ENCODE peak calls at places on chromosome 17, in nine cellular contexts. F is cardiac fibroblast, L is keratinocyte, M is AG04450, G is upper lobe of right lung, T is astrocyte of the cerebellum, Z is fibroblast of lung, X is fibroblast of mammary gland, I is HCT116. D is an unnamed sample.

GRCh38 chr17:76740329-76741118 is 2.6 kb downstream of the MFSD11 start:
- DNase-seq in F (peak), L (no peak), M (no peak), G (no peak), T (no peak), Z (peak), X (peak), I (no peak), D (peak)

GRCh38 chr17:34637548-34638525 is 58.5 kb downstream of the TMEM132E start:
- DNase-seq in F (peak), L (peak), M (peak), G (peak), T (peak), Z (peak), X (peak), I (peak), D (peak)

GRCh38 chr17:63399856-63400255 is 46.2 kb downstream of the CYB561 start:
- DNase-seq in F (peak), L (no peak), M (no peak), G (no peak), T (peak), Z (peak), X (peak), I (no peak), D (peak)

GRCh38 chr17:6244253-6244652 is 174.1 kb downstream of the WSCD1 start:
- DNase-seq in F (no peak), L (no peak), M (no peak), G (no peak), T (no peak), Z (no peak), X (no peak), I (no peak), D (no peak)

GRCh38 chr17:74337834-74338500 is 11.9 kb downstream of the KIF19 start:
- DNase-seq in F (no peak), L (no peak), M (no peak), G (no peak), T (no peak), Z (no peak), X (no peak), I (no peak), D (no peak)

GRCh38 chr17:4986403-4986802 is 1.1 kb downstream of the CAMTA2 start:
- DNase-seq in F (peak), L (no peak), M (no peak), G (no peak), T (no peak), Z (no peak), X (peak), I (no peak), D (no peak)

GRCh38 chr17:17729620-17730249 is 48.5 kb downstream of the RAI1 start:
- DNase-seq in F (no peak), L (no peak), M (no peak), G (no peak), T (no peak), Z (no peak), X (no peak), I (peak), D (no peak)

GRCh38 chr17:79925242-79925957 is 86.2 kb upstream of the CBX4 start:
- DNase-seq in F (peak), L (no peak), M (no peak), G (peak), T (peak), Z (peak), X (no peak), I (no peak), D (peak)

GRCh38 chr17:40070895-40071719 is 8.3 kb downstream of the THRA start:
- DNase-seq in F (no peak), L (no peak), M (no peak), G (peak), T (no peak), Z (no peak), X (no peak), I (no peak), D (no peak)

GRCh38 chr17:43906951-43907424 is 348 bp downstream of the MPP2 start:
- DNase-seq in F (no peak), L (no peak), M (no peak), G (no peak), T (no peak), Z (no peak), X (no peak), I (no peak), D (no peak)

GRCh38 chr17:30380106-30380420 is 1.3 kb downstream of the CPD start:
- DNase-seq in F (peak), L (no peak), M (no peak), G (no peak), T (no peak), Z (no peak), X (peak), I (no peak), D (peak)

GRCh38 chr17:46837521-46837920 is 13.9 kb upstream of the WNT9B start:
- DNase-seq in F (no peak), L (no peak), M (no peak), G (no peak), T (no peak), Z (no peak), X (no peak), I (no peak), D (no peak)

GRCh38 chr17:51595965-51596364 is 335.6 kb downstream of the UTP18 start:
- DNase-seq in F (no peak), L (no peak), M (no peak), G (no peak), T (no peak), Z (no peak), X (no peak), I (no peak), D (no peak)

GRCh38 chr17:4341616-4341977 is 24.9 kb downstream of the UBE2G1 start:
- DNase-seq in F (no peak), L (no peak), M (no peak), G (no peak), T (no peak), Z (no peak), X (no peak), I (no peak), D (no peak)

GRCh38 chr17:65750678-65751077 is 189.2 kb upstream of the AXIN2 start:
- DNase-seq in F (peak), L (peak), M (peak), G (peak), T (peak), Z (peak), X (peak), I (peak), D (peak)

GRCh38 chr17:47844814-47845453 is 3.9 kb upstream of the SCRN2 start:
- DNase-seq in F (peak), L (no peak), M (no peak), G (no peak), T (no peak), Z (no peak), X (peak), I (no peak), D (peak)
- TF ChIP-seq CTCF in F (peak), L (peak), M (peak), G (peak), T (peak), Z (peak), X (peak), I (no peak), D (peak)

GRCh38 chr17:31753011-31753410 is 106.0 kb downstream of the COPRS start:
- DNase-seq in F (no peak), L (no peak), M (no peak), G (no peak), T (no peak), Z (no peak), X (no peak), I (no peak), D (no peak)
- H3K4me3 ChIP-seq in F (no peak), L (no peak), M (no peak), G (no peak), T (no peak), Z (no peak), X (no peak), I (no peak), D (no peak)

GRCh38 chr17:58166682-58167081 is at the start of gene OR4D2:
- DNase-seq in F (no peak), L (no peak), M (no peak), G (no peak), T (no peak), Z (no peak), X (no peak), I (no peak), D (no peak)

GRCh38 chr17:58174871-58175270 is 8.1 kb downstream of the OR4D2 start:
- DNase-seq in F (no peak), L (no peak), M (no peak), G (no peak), T (no peak), Z (no peak), X (no peak), I (no peak), D (no peak)

GRCh38 chr17:58176200-58176599 is 9.4 kb downstream of the OR4D2 start:
- DNase-seq in F (peak), L (no peak), M (no peak), G (no peak), T (no peak), Z (peak), X (peak), I (no peak), D (peak)

GRCh38 chr17:58172369-58173071 is 5.7 kb downstream of the OR4D2 start:
- DNase-seq in F (peak), L (no peak), M (no peak), G (no peak), T (no peak), Z (peak), X (peak), I (peak), D (peak)
- TF ChIP-seq CTCF in F (peak), L (peak), M (peak), G (peak), T (peak), Z (peak), X (peak), I (peak), D (peak)

GRCh38 chr17:42406602-42407288 is 16.3 kb downstream of the CAVIN1 start:
- DNase-seq in F (no peak), L (no peak), M (no peak), G (no peak), T (no peak), Z (no peak), X (no peak), I (no peak), D (no peak)
- H3K4me3 ChIP-seq in F (no peak), L (no peak), M (no peak), G (no peak), T (no peak), Z (peak), X (no peak), I (no peak), D (no peak)

DNA sequence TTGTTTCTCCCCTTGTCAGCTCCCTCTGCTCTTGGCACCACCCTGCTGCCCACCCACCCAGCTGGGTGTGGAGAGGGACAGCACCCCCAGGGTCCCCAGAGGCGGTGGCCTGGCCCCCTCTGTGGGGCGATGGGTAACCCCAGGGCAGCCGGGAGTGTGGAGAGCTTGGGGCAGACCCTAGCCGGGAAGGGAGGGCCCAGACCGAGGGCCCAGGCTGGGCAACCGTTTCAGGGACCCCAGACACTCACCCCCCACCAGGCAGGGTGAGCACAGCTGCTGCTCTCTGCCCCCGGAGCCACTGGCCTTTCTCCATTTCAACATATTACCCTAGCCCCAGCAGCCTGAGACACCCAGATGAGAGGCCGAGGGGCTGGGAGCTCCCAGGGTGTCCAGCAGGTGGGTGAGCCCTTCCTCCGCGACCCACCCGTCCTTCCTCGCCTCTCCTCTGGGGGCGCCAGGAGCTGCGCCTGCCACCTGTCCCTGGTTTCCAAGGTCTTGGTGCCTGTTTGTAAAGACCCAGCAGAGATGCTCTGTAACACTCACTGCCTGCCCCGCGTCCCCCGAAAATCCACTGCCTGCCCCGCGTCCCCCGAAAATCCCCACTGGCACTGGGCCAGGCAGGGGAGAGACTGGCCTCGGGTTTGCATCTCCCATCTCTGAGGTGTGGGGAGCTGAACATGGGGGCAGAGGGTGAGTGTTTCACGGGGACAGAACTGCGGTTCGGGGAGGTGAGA is 45.4 kb downstream of the BAHCC1 start:
- DNase-seq in F (no peak), L (no peak), M (no peak), G (no peak), T (no peak), Z (no peak), X (no peak), I (no peak), D (no peak)
- TF ChIP-seq CTCF in F (peak), L (peak), M (peak), G (peak), T (peak), Z (peak), X (peak), I (no peak), D (peak)